ENCODE peak calls at places on chromosomes 13 and 19, in four cellular contexts. L is ovary, D is endodermal cell, H is PC-3. F is an unnamed sample.
A peak's percentile ranks its signal among the peaks of the same experiment; 100 is the strongest.

GRCh38 chr19:44608391-44608821 is 5.0 kb upstream of the IGSF23 start:
- DNase-seq in H (peak; percentile 54), D (no peak), L (no peak), F (no peak)

GRCh38 chr19:8585894-8586750 is 8.9 kb upstream of the MYO1F start:
- DNase-seq in L (no peak), D (peak; percentile 97), H (peak; percentile 85), F (no peak)

GRCh38 chr13:32587014-32587773 is 942 bp downstream of the PDS5B start:
- DNase-seq in D (peak; percentile 82), H (peak; percentile 44), L (peak; percentile 84), F (peak; percentile 89)

GRCh38 chr19:9306443-9306842 is 3.2 kb downstream of the ZNF699 start:
- DNase-seq in L (no peak), D (no peak), H (peak; percentile 94), F (no peak)

GRCh38 chr13:21676611-21677021 is 5.7 kb downstream of the FGF9 start:
- DNase-seq in H (no peak), D (peak; percentile 90), L (no peak), F (peak; percentile 43)

GRCh38 chr19:52922841-52923781 is at the start of gene ZNF888:
- DNase-seq in H (peak; percentile 83), L (peak; percentile 90), D (peak; percentile 99), F (peak; percentile 95)

GRCh38 chr13:20494656-20495055 is 31.0 kb downstream of the CRYL1 start:
- DNase-seq in H (peak; percentile 20), L (no peak), D (no peak), F (no peak)

GRCh38 chr13:38045278-38046048 is 175.9 kb upstream of the TRPC4 start:
- DNase-seq in D (peak; percentile 69), L (no peak), H (peak; percentile 51), F (no peak)

GRCh38 chr13:112744306-112745021 is 54.6 kb downstream of the ATP11A start:
- DNase-seq in L (no peak), H (no peak), D (no peak), F (no peak)

GRCh38 chr13:105139048-105139379 is 1396.4 kb downstream of the EFNB2 start:
- DNase-seq in H (no peak), L (no peak), D (no peak), F (no peak)

GRCh38 chr19:16073481-16073880 is 2.8 kb upstream of the TPM4 start:
- DNase-seq in D (peak; percentile 40), L (no peak), H (no peak), F (peak; percentile 29)
- H3K4me1 ChIP-seq in D (no peaks in the 10 kb centered on the region), L (peaks cover 5% of the 10 kb centered on the region), H (peaks cover 41% of the 10 kb centered on the region), F (no peaks in the 10 kb centered on the region)

DNA sequence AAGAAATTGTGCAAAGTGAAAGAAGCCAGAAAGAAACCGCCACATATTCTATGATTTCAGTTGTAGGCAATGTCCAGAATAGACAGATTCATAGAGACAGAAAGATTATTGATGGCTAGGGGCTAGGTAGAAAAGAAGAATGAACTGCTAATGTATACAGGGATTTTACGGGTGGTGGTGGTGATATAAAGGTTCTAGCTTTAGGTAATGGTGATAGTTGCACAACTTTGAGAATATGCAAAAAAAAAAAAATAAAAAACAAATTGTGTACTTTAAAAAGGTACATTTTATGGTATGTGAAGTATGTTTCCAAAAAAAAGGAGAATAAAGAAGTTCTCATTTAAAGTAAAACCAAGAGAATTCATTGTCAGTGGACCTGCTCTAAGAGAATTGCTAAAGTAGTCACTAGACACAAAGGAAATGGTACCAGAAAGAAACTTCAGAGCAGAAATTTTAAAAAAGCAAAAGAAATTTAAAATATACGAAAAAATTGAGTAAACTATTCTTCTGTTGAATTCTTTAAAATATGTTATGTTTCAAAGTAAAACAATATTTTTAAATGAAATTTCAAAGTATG is 680.1 kb downstream of the UQCRFS1 start:
- DNase-seq in D (no peak), H (no peak), L (no peak), F (no peak)
- TF ChIP-seq CTCF in D (no peak), H (no peak), L (no peak), F (no peak)

DNA sequence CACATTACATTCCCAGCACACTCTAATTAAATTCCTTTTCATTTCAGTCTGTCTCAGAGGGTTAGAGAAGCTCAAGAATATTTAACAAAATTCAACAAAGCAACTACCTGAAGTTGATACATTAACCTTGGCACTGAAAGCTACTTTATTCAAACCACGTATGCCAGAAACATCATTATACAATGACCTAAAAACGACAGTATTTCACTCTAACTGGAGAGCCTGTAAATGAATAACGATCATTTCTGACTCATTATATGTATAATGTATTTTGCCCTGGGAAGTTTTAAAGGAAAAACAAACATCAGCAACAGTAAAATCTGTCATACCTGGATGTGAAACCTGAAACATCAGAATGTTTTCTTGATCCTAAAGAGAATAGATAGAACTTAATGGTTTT is 270.1 kb downstream of the SLITRK5 start:
- DNase-seq in D (no peak), H (peak; percentile 58), L (no peak), F (no peak)
- H3K4me1 ChIP-seq in D (no peaks in the 10 kb centered on the region), H (peaks cover 20% of the 10 kb centered on the region), L (no peaks in the 10 kb centered on the region), F (peaks cover 3% of the 10 kb centered on the region)

DNA sequence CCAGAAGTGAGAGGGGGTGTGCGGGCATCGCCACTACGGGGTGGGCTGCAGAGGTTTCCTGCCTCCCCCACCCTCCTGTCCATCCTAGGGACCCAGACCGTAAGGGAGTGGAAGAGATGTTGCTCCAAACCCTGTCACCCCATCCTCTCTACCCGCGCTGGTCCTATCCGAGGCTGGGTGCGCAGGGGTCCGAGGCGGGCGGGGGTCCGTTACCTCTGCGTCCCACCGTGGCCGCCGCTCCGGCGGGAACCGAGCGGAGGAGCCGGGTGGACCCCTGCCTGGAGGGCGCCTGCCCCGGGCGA is 174 bp upstream of the DGKH start:
- DNase-seq in H (no peak), D (no peak), L (no peak), F (no peak)
- TF ChIP-seq CTCF in H (no peak), D (no peak), L (no peak), F (no peak)

F was measured in pancreas.